ENCODE peak calls at places on chromosomes 16 and 17, in eight cellular contexts. L is ovary, R is heart left ventricle, C is IMR-90, Y is K562, B is tibial nerve, S is esophagus squamous epithelium, K is Peyer's patch. T is an unnamed sample. For H3K36me3, the result is how much of the 10 kb centered on the place peaks cover.

GRCh38 chr16:9557266-9557665 is 465.8 kb downstream of the HAPSTR1 start:
- DNase-seq in S (no peak), K (no peak), Y (no peak), B (no peak), R (no peak), L (no peak), C (no peak), T (no peak)

GRCh38 chr17:51087072-51087757 is 33.5 kb downstream of the SPAG9 start:
- DNase-seq in B (no peak), L (no peak), K (no peak), C (peak), R (no peak), Y (no peak), S (no peak), T (no peak)

GRCh38 chr17:75514299-75515228 is 773 bp downstream of the CASKIN2 start:
- DNase-seq in C (peak), K (no peak), L (peak), R (peak), Y (peak), B (no peak), S (no peak), T (peak)

GRCh38 chr17:58913552-58913951 is 157.9 kb downstream of the PPM1E start:
- DNase-seq in B (no peak), S (no peak), R (no peak), C (no peak), Y (no peak), L (no peak), K (no peak), T (no peak)

GRCh38 chr17:44990994-44991393 is 22.9 kb upstream of the C1QL1 start:
- DNase-seq in K (no peak), C (no peak), B (no peak), S (no peak), R (no peak), L (no peak), Y (no peak), T (no peak)

GRCh38 chr17:32283745-32284207 is 18.1 kb downstream of the RHBDL3 start:
- DNase-seq in K (no peak), B (no peak), L (no peak), S (no peak), C (peak), Y (peak), R (no peak), T (no peak)

GRCh38 chr16:72787519-72788268 is 260.2 kb downstream of the ZFHX3 start:
- DNase-seq in S (no peak), K (peak), B (peak), Y (no peak), L (peak), C (peak), R (peak), T (peak)

GRCh38 chr16:86576591-86577313 is 1.6 kb upstream of the FOXL1 start:
- DNase-seq in R (no peak), C (no peak), K (no peak), Y (peak), B (no peak), L (no peak), S (no peak), T (no peak)

GRCh38 chr16:86614699-86615098 is 36.4 kb downstream of the FOXL1 start:
- DNase-seq in L (no peak), Y (no peak), K (no peak), S (no peak), B (no peak), R (no peak), C (no peak), T (no peak)

GRCh38 chr17:19273731-19274130 is 36.6 kb downstream of the EPN2 start:
- DNase-seq in B (no peak), Y (no peak), L (no peak), C (no peak), R (no peak), S (no peak), K (no peak), T (no peak)

GRCh38 chr16:25126820-25127232 is 15.3 kb downstream of the LCMT1 start:
- DNase-seq in C (peak), B (no peak), Y (no peak), S (no peak), L (no peak), R (no peak), K (no peak), T (no peak)

GRCh38 chr17:4582691-4583090 is 1.6 kb upstream of the SMTNL2 start:
- DNase-seq in R (no peak), C (no peak), S (no peak), Y (no peak), B (no peak), L (no peak), K (no peak), T (no peak)

GRCh38 chr17:82583720-82584234 is 64.2 kb downstream of the FOXK2 start:
- DNase-seq in R (no peak), S (no peak), Y (no peak), L (no peak), B (no peak), C (no peak), K (no peak), T (peak)

GRCh38 chr16:29315046-29315445 is 91.5 kb downstream of the NPIPB11 start:
- DNase-seq in L (no peak), R (no peak), S (no peak), C (peak), K (no peak), Y (no peak), B (no peak), T (no peak)

GRCh38 chr16:64627288-64627687 is 494.6 kb downstream of the CDH11 start:
- DNase-seq in C (no peak), B (no peak), S (no peak), Y (no peak), R (no peak), L (no peak), K (no peak), T (no peak)

GRCh38 chr17:81734405-81735055 is 22.4 kb downstream of the SLC25A10 start:
- DNase-seq in K (peak), R (no peak), L (no peak), S (no peak), C (no peak), B (no peak), Y (no peak), T (no peak)

GRCh38 chr17:71764507-71764906 is 356.3 kb upstream of the SOX9 start:
- DNase-seq in K (peak), R (no peak), S (no peak), C (no peak), B (no peak), Y (no peak), L (no peak), T (no peak)

GRCh38 chr17:13727441-13728171 is 125.9 kb upstream of the HS3ST3A1 start:
- DNase-seq in Y (no peak), L (no peak), R (no peak), C (peak), S (no peak), K (no peak), B (no peak), T (no peak)

GRCh38 chr17:79802736-79803420 is 6.0 kb upstream of the CBX8 start:
- DNase-seq in C (no peak), K (no peak), Y (peak), L (no peak), R (no peak), S (no peak), B (no peak), T (no peak)

GRCh38 chr16:70808371-70808770 is 7.4 kb upstream of the VAC14 start:
- DNase-seq in C (no peak), L (no peak), B (no peak), R (no peak), Y (no peak), K (no peak), S (no peak), T (no peak)

GRCh38 chr17:82949361-82949760 is 109.5 kb upstream of the ZNF750 start:
- DNase-seq in S (no peak), K (peak), L (no peak), B (no peak), Y (no peak), R (peak), C (no peak), T (no peak)

GRCh38 chr17:57257911-57258885 is 1.9 kb downstream of the MSI2 start:
- DNase-seq in L (no peak), K (no peak), R (no peak), Y (peak), S (no peak), B (no peak), C (no peak), T (no peak)

GRCh38 chr17:61448042-61448441 is 4.2 kb upstream of the TBX4 start:
- DNase-seq in R (no peak), C (no peak), Y (no peak), B (no peak), L (no peak), K (no peak), S (no peak), T (no peak)

GRCh38 chr17:74453665-74454196 is 12.7 kb upstream of the CD300A start:
- DNase-seq in L (peak), S (no peak), C (no peak), Y (peak), R (peak), K (peak), B (peak), T (no peak)

GRCh38 chr16:84144301-84144858 is 597 bp downstream of the HSDL1 start:
- DNase-seq in C (peak), K (peak), L (no peak), S (no peak), R (peak), B (no peak), Y (peak), T (peak)

GRCh38 chr17:80129006-80129565 is 17.8 kb downstream of the EIF4A3 start:
- DNase-seq in B (no peak), K (no peak), C (no peak), L (no peak), R (no peak), Y (no peak), S (no peak), T (no peak)

GRCh38 chr16:85400305-85401205 is 212.6 kb upstream of the GSE1 start:
- DNase-seq in L (no peak), S (no peak), Y (no peak), K (no peak), R (peak), B (no peak), C (no peak), T (no peak)

GRCh38 chr17:17141860-17142552 is 64.1 kb downstream of the PLD6 start:
- DNase-seq in Y (peak), K (no peak), L (peak), R (no peak), S (no peak), B (no peak), C (peak), T (peak)

GRCh38 chr17:31313982-31314787 is at the start of gene EVI2B:
- DNase-seq in L (no peak), B (no peak), K (no peak), C (peak), S (no peak), R (no peak), Y (no peak), T (no peak)

GRCh38 chr17:1422907-1423306 is 22.9 kb upstream of the YWHAE start:
- DNase-seq in R (no peak), B (no peak), S (no peak), L (no peak), K (no peak), C (peak), Y (no peak), T (peak)

GRCh38 chr16:56332464-56333079 is 92.8 kb downstream of the AMFR start:
- DNase-seq in R (peak), C (peak), L (peak), S (no peak), B (peak), Y (peak), K (peak), T (peak)

GRCh38 chr17:82184761-82185160 is 27.9 kb downstream of the CCDC57 start:
- DNase-seq in C (no peak), L (no peak), S (no peak), K (no peak), R (no peak), B (no peak), Y (no peak), T (no peak)

GRCh38 chr16:56611281-56611833 is 3.0 kb downstream of the MT2A start:
- DNase-seq in K (peak), R (no peak), S (no peak), Y (no peak), B (no peak), C (peak), L (peak), T (peak)

GRCh38 chr16:3485097-3485470 is 10.2 kb downstream of the C16orf90 start:
- DNase-seq in K (no peak), Y (no peak), R (peak), B (no peak), C (no peak), L (no peak), S (no peak), T (no peak)
- H3K4me3 ChIP-seq in K (no peak), Y (no peak), R (no peak), B (no peak), C (no peak), L (no peak), S (no peak), T (no peak)

GRCh38 chr16:14405611-14406537 is 224.2 kb downstream of the PARN start:
- DNase-seq in K (peak), B (no peak), C (no peak), R (peak), S (no peak), L (peak), Y (peak), T (no peak)
- TF ChIP-seq POLR2A in K (no peak), B (no peak), C (no peak), R (no peak), S (no peak), L (no peak), Y (no peak), T (no peak)

GRCh38 chr17:34125921-34126320 is 129.2 kb upstream of the CCL2 start:
- DNase-seq in L (no peak), S (no peak), R (no peak), K (no peak), B (no peak), C (no peak), Y (no peak), T (no peak)
- H3K36me3 ChIP-seq in L (under half), S (under half), R (under half), K (under half), B (under half), C (under half), Y (under half), T (under half)

DNA sequence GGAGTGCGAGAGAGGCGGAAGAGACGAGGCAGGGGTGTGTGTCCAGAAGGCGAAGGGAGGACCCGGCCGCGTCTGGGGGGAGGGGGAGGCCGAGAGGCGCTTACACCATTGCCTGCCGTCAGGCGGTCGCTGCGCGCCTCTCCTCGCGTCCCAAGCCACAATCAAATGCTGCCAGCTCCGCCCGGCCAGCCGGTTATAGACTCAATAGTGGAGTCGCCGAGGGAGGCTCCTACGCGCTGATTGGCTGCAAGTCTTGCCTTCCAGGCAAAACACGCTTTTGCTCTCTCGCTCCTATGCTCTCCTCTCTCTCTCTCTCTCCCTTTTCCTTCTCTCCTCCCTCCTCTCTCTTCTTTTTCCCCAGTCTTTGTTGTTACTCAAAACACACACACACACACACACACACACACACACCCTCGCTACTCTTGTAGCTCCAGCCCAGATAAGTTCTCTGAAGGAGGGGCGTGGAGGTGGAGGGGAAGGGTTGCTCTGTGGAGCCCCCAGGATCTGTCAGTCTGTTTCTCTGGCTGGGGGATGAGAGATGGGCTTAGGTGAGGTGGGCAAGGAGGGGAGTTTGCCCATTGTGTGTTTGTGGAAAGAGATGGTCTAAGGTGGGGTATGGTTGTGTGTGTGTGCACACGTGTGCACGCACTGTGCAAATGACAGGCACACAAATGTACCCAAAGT is at the start of gene DLX3:
- DNase-seq in C (peak), Y (no peak), S (no peak), B (no peak), K (no peak), L (peak), R (peak), T (peak)
- H3K4me3 ChIP-seq in C (no peak), Y (no peak), S (peak), B (no peak), K (peak), L (peak), R (peak), T (peak)

T was measured in thyroid gland.